ENCODE peak calls at places on chromosomes 3 and 15, in four cellular contexts. N is HL-60, B is GM12878, D is GM12891. X is an unnamed sample.

GRCh38 chr3:48301814-48302194 is 31.7 kb downstream of the SPINK8 start:
- DNase-seq in N (peak), B (no peak), D (peak), X (peak)

GRCh38 chr3:168338176-168338575 is 242.5 kb upstream of the GOLIM4 start:
- DNase-seq in N (no peak), B (no peak), D (no peak), X (no peak)

GRCh38 chr3:55330756-55331155 is 156.3 kb downstream of the WNT5A start:
- DNase-seq in N (no peak), B (no peak), D (no peak), X (no peak)

GRCh38 chr3:141408596-141408995 is 40.3 kb downstream of the ZBTB38 start:
- DNase-seq in N (no peak), B (no peak), D (no peak), X (no peak)

GRCh38 chr15:91890614-91891013 is 37.1 kb downstream of the SLCO3A1 start:
- DNase-seq in N (no peak), B (no peak), D (no peak), X (no peak)

GRCh38 chr3:44146073-44146472 is 95.6 kb upstream of the TOPAZ1 start:
- DNase-seq in N (no peak), B (no peak), D (no peak), X (no peak)

GRCh38 chr3:72593881-72594397 is 254.3 kb downstream of the SHQ1 start:
- DNase-seq in N (peak), B (no peak), D (no peak), X (no peak)

GRCh38 chr15:68275165-68275746 is 2.3 kb upstream of the FEM1B start:
- DNase-seq in N (no peak), B (no peak), D (no peak), X (no peak)

GRCh38 chr3:14285526-14285925 is 106.9 kb downstream of the LSM3 start:
- DNase-seq in N (no peak), B (no peak), D (no peak), X (no peak)

GRCh38 chr3:97388774-97389173 is 375.8 kb upstream of the ARL6 start:
- DNase-seq in N (no peak), B (no peak), D (no peak), X (no peak)

GRCh38 chr3:132343018-132343612 is 25.9 kb downstream of the ACP3 start:
- DNase-seq in N (peak), B (no peak), D (no peak), X (peak)

GRCh38 chr3:79604681-79605080 is 163.1 kb downstream of the ROBO1 start:
- DNase-seq in N (no peak), B (no peak), D (no peak), X (no peak)

GRCh38 chr3:67384790-67385397 is 269.5 kb downstream of the SUCLG2 start:
- DNase-seq in N (peak), B (no peak), D (peak), X (peak)

GRCh38 chr3:55629432-55629831 is 142.3 kb upstream of the WNT5A start:
- DNase-seq in N (no peak), B (no peak), D (no peak), X (no peak)

GRCh38 chr3:36700537-36701248 is 63.7 kb downstream of the DCLK3 start:
- DNase-seq in N (peak), B (no peak), D (peak), X (peak)

GRCh38 chr3:50210510-50211367 is 5.7 kb downstream of the SLC38A3 start:
- DNase-seq in N (no peak), B (no peak), D (no peak), X (no peak)

GRCh38 chr15:67253517-67254237 is 784 bp downstream of the AAGAB start:
- DNase-seq in N (no peak), B (no peak), D (no peak), X (peak)

GRCh38 chr3:25817638-25818037 is 27.7 kb downstream of the OXSM start:
- DNase-seq in N (no peak), B (no peak), D (no peak), X (no peak)

GRCh38 chr3:70245746-70246525 is 66.5 kb downstream of the MDFIC2 start:
- DNase-seq in N (no peak), B (no peak), D (no peak), X (no peak)

GRCh38 chr3:193848547-193848946 is 255.5 kb downstream of the OPA1 start:
- DNase-seq in N (no peak), B (no peak), D (no peak), X (no peak)

GRCh38 chr3:193850084-193850619 is 257.1 kb downstream of the OPA1 start:
- DNase-seq in N (no peak), B (no peak), D (no peak), X (no peak)

GRCh38 chr3:193845144-193845543 is 252.1 kb downstream of the OPA1 start:
- DNase-seq in N (no peak), B (no peak), D (no peak), X (no peak)

GRCh38 chr3:193846569-193846968 is 253.6 kb downstream of the OPA1 start:
- DNase-seq in N (no peak), B (no peak), D (no peak), X (no peak)

GRCh38 chr3:193847402-193847801 is 254.4 kb downstream of the OPA1 start:
- DNase-seq in N (no peak), B (no peak), D (no peak), X (no peak)
- TF ChIP-seq SPI1 in N (no peak), B (no peak), D (no peak), X (no peak)

GRCh38 chr3:64612082-64612860 is 75.5 kb downstream of the ADAMTS9 start:
- DNase-seq in N (no peak), B (no peak), D (no peak), X (no peak)
- TF ChIP-seq SPI1 in N (no peak), B (no peak), D (no peak), X (no peak)

GRCh38 chr15:72873379-72874233 is 90.0 kb upstream of the ADPGK start:
- DNase-seq in N (no peak), B (no peak), D (no peak), X (no peak)
- TF ChIP-seq SPI1 in N (no peak), B (no peak), D (no peak), X (no peak)

DNA sequence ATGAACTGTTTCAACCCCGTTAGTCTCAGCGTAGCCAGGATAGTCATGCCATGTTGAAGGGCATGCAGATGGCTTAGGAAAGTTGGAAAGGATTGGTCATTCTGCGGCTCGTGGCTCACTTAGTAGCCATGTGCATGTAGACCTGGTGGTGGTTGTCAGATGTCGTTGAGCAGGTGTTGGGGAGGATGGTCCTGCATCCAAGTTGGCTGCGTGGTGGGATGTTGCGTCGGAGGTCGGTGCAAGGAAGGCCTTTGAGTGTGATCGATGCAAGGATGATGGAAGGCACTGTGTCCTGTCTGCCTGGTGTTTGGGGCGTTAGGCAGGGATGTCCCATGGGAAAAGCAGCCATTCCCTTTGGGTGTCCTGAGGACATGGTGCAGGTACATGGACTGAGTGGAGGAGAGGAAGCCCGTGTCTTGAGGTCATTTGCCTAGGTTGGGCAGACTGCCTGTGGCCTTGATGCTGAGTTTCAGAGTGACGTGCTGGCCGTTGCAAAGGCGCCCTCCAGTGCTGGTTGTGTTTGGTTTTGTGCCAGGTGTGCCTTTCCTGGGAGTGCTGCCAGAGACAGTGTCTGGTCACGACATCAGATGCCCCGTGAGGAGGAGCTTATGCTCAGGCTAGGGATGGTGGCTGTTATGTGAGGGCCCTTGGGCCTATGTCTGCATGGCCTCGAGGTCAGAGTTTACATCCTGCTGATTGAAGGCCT is 103.4 kb downstream of the SNRPN start:
- DNase-seq in N (no peak), B (no peak), D (no peak), X (no peak)
- TF ChIP-seq SPI1 in N (no peak), B (no peak), D (no peak), X (no peak)

DNA sequence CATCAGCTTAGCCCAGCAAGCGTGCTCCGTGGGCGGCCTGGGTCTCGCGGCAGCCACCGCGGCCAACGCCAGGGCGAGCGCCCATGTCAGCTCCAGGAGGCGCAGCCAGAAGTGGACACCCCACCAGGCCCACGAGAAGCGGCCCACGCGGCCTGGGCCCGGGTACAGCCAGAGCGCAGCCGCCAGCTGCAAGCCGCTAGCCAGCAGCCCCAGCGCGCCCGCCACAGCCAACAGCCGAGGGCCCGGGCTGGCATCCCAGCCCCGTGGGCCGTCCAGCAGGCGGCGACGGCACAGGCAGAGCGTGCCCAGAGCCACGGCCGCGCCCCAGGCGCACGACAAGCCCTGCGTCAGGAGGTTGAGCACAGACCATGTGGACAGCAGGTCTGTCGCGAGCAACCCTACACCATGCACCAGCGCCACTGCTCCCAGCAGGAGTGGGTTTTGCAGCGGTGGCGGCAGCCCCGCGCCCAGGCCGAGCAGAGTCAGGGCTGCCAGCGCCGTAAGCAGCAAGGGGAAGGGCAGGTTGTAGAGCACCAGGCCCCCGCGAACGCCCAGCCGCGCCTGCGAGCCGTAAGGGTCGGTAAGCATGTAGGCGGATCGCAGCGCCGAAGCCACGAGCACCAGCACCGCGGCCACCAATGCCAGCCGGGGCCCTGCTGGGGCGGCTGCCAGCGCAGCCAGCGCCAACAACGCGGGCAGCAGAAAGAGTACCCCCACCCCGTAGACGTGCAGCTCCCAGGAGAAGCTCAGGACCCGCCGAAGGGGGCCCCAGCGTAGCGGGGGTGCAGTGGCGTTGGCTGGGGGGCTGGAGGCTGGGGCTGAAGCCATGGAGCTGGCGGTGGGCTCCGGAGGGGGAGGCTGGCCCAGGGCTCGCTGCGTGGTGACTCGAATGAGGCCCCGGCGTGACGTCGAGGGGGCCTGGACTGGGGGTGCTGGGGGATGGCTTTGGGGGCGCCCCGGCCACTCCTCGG is 4.9 kb downstream of the PRRT3 start:
- DNase-seq in N (no peak), B (no peak), D (no peak), X (no peak)
- TF ChIP-seq SPI1 in N (no peak), B (no peak), D (no peak), X (no peak)

DNA sequence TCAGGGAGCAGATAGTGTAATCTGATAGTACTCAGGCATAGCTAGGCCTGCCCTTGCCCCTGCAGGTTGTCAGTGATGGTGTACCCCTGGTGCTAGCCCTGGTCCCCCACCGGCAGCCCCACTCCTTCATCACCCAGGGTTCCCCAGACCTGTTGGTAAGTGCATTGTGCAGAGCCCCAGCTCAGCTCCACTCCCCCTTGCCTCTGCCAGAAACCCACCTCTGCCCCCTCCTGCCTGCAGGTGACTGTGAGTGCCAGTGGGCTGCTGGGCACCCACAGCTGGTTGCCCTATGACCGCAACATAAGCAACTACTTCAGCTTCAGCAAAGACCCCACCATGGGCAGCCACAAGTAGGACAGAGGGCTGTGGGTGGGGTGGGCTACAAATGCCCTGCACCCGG is 27.5 kb downstream of the NBEAL2 start:
- DNase-seq in N (no peak), B (no peak), D (no peak), X (no peak)
- TF ChIP-seq SPI1 in N (no peak), B (no peak), D (no peak), X (no peak)

GRCh38 chr3:18258492-18258891 is 166.6 kb downstream of the SATB1 start:
- DNase-seq in N (no peak), B (no peak), D (no peak), X (no peak)

DNA sequence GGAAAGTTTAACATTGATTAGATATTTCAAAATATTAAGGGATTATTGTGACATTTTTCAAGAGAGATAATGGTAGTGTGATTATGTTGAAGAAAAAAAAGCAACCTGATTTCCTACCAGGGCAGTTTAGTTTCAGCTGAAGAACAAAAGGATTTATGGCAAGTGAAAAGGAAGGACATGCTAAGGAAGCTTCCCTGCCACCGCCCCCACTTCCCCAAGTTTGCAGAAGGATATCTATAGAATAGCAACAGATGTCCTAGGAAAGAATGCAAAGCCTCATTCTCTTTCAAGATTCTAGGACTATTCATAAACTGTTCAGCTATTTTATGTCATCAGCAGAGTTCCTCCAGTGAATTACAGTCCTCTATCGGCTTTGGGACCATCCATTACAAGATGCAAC is 160.8 kb downstream of the SATB1 start:
- DNase-seq in N (no peak), B (no peak), D (no peak), X (no peak)
- TF ChIP-seq SPI1 in N (no peak), B (no peak), D (no peak), X (no peak)

X was measured in K562.